ENCODE peak calls at places on chromosome 15, in six cellular contexts. U is neural progenitor cell; H is foreskin fibroblast; D is NCI-H524 treated with DMSO at 0.1 percent for 48 hours; J is activated naive CD8-positive, alpha-beta T cell treated with anti-CD3 and anti-CD28 coated beads for 36 hours; R is NAMALWA. W is an unnamed sample.

GRCh38 chr15:78077053-78077859 is at the start of gene TBC1D2B:
- DNase-seq in H (no peak), R (peak), D (peak), U (peak), J (peak), W (peak)

GRCh38 chr15:94225616-94226015 is 5.7 kb upstream of the MCTP2 start:
- DNase-seq in U (no peak), H (no peak), D (no peak), R (no peak), J (no peak), W (no peak)

GRCh38 chr15:55628369-55628730 is 40.2 kb upstream of the PYGO1 start:
- DNase-seq in H (peak), D (no peak), R (no peak), U (no peak), J (no peak), W (no peak)

GRCh38 chr15:34512628-34513027 is 70.8 kb downstream of the GOLGA8B start:
- DNase-seq in U (no peak), J (no peak), D (no peak), R (no peak), H (no peak), W (no peak)

GRCh38 chr15:69973102-69973714 is 124.5 kb downstream of the TLE3 start:
- DNase-seq in R (peak), J (peak), U (peak), H (peak), D (no peak), W (no peak)

GRCh38 chr15:90241343-90242192 is 7.6 kb downstream of the GDPGP1 start:
- DNase-seq in D (no peak), H (no peak), U (no peak), J (no peak), R (no peak), W (no peak)

GRCh38 chr15:59738676-59739075 is 49.6 kb upstream of the BNIP2 start:
- DNase-seq in R (no peak), J (no peak), H (no peak), U (no peak), D (no peak), W (no peak)

GRCh38 chr15:81939604-81940440 is 106.0 kb downstream of the MEX3B start:
- DNase-seq in D (no peak), R (peak), U (peak), H (peak), J (no peak), W (peak)

GRCh38 chr15:64500695-64501395 is 40.5 kb downstream of the ZNF609 start:
- DNase-seq in D (no peak), H (no peak), J (no peak), R (no peak), U (no peak), W (no peak)

GRCh38 chr15:29568840-29569532 is 253.3 kb downstream of the TJP1 start:
- DNase-seq in J (no peak), R (no peak), H (no peak), D (no peak), U (peak), W (no peak)

GRCh38 chr15:77186518-77187095 is 115.7 kb upstream of the TSPAN3 start:
- DNase-seq in U (peak), H (peak), D (no peak), J (no peak), R (peak), W (peak)

GRCh38 chr15:70528270-70528706 is 235.1 kb downstream of the UACA start:
- DNase-seq in J (peak), U (no peak), R (peak), H (no peak), D (no peak), W (peak)

GRCh38 chr15:79282371-79283251 is at the start of gene ANKRD34C:
- DNase-seq in D (no peak), H (no peak), R (no peak), U (peak), J (no peak), W (no peak)

GRCh38 chr15:67594793-67595192 is 52.3 kb downstream of the MAP2K5 start:
- DNase-seq in D (no peak), R (no peak), J (no peak), H (no peak), U (no peak), W (no peak)

GRCh38 chr15:66080791-66081475 is 172.6 kb downstream of the MEGF11 start:
- DNase-seq in R (no peak), H (peak), D (no peak), J (no peak), U (peak), W (no peak)

GRCh38 chr15:92244703-92245102 is 149.0 kb upstream of the ST8SIA2 start:
- DNase-seq in H (no peak), U (no peak), D (no peak), R (peak), J (no peak), W (no peak)

GRCh38 chr15:31297221-31297879 is 29.3 kb upstream of the KLF13 start:
- DNase-seq in J (no peak), H (no peak), R (no peak), D (no peak), U (no peak), W (no peak)

GRCh38 chr15:58528197-58528870 is 96.5 kb downstream of the LIPC start:
- DNase-seq in U (no peak), H (no peak), J (no peak), R (no peak), D (no peak), W (no peak)

GRCh38 chr15:35329521-35329921 is 216.4 kb downstream of the DPH6 start:
- DNase-seq in R (no peak), D (no peak), J (no peak), H (peak), U (no peak), W (peak)

GRCh38 chr15:98428253-98428989 is 219.9 kb upstream of the IGF1R start:
- DNase-seq in H (peak), D (peak), U (peak), J (peak), R (peak), W (peak)

GRCh38 chr15:70291696-70292510 is 194.2 kb upstream of the TLE3 start:
- DNase-seq in R (no peak), D (no peak), U (no peak), J (no peak), H (no peak), W (no peak)

GRCh38 chr15:22948056-22948455 is 32.1 kb downstream of the CYFIP1 start:
- DNase-seq in R (no peak), H (no peak), J (no peak), U (no peak), D (no peak), W (no peak)

GRCh38 chr15:84099181-84099580 is 136.4 kb upstream of the GOLGA6L4 start:
- DNase-seq in R (peak), D (no peak), H (no peak), J (no peak), U (no peak), W (peak)

GRCh38 chr15:68635142-68635541 is 56.3 kb downstream of the CORO2B start:
- DNase-seq in R (peak), H (no peak), D (no peak), J (no peak), U (no peak), W (no peak)

GRCh38 chr15:92666780-92667179 is 11.2 kb upstream of the FAM174B start:
- DNase-seq in R (no peak), H (no peak), U (no peak), J (no peak), D (no peak), W (no peak)

GRCh38 chr15:88899251-88899650 is 3.9 kb upstream of the HAPLN3 start:
- DNase-seq in D (no peak), J (no peak), R (no peak), H (no peak), U (no peak), W (no peak)

GRCh38 chr15:82570721-82571519 is 30.7 kb upstream of the RPS17 start:
- DNase-seq in R (no peak), U (peak), J (no peak), D (peak), H (no peak), W (no peak)

GRCh38 chr15:25860885-25861866 is 2.0 kb downstream of the ATP10A start:
- DNase-seq in U (no peak), R (no peak), D (no peak), J (peak), H (no peak), W (no peak)

GRCh38 chr15:25693321-25694237 is 169.5 kb downstream of the ATP10A start:
- DNase-seq in D (no peak), R (peak), H (no peak), U (peak), J (peak), W (no peak)

GRCh38 chr15:69608661-69609060 is 156.0 kb downstream of the RPLP1 start:
- DNase-seq in H (no peak), U (no peak), J (no peak), R (no peak), D (no peak), W (no peak)

GRCh38 chr15:36331531-36332275 is 247.7 kb upstream of the CDIN1 start:
- DNase-seq in J (no peak), U (no peak), H (no peak), D (no peak), R (no peak), W (no peak)

GRCh38 chr15:41417418-41417811 is 520 bp downstream of the RTF1 start:
- DNase-seq in R (no peak), U (peak), D (no peak), H (peak), J (peak), W (no peak)

GRCh38 chr15:67838789-67839332 is 984 bp downstream of the RNU6-1 start:
- DNase-seq in D (no peak), U (peak), J (no peak), H (no peak), R (no peak), W (no peak)

GRCh38 chr15:48924528-48925393 is 39.0 kb downstream of the SHC4 start:
- DNase-seq in J (no peak), U (no peak), R (no peak), D (no peak), H (no peak), W (no peak)

GRCh38 chr15:68376447-68377060 is 55.4 kb downstream of the ITGA11 start:
- DNase-seq in R (no peak), J (no peak), U (no peak), D (no peak), H (no peak), W (no peak)

GRCh38 chr15:74788716-74789151 is 6.9 kb downstream of the CSK start:
- DNase-seq in D (no peak), J (peak), R (peak), H (no peak), U (peak), W (no peak)

GRCh38 chr15:31332020-31332680 is 5.5 kb downstream of the KLF13 start:
- DNase-seq in J (no peak), D (no peak), R (no peak), H (no peak), U (no peak), W (no peak)

GRCh38 chr15:63970723-63971426 is 75.4 kb downstream of the DAPK2 start:
- DNase-seq in U (no peak), H (no peak), R (no peak), J (peak), D (no peak), W (no peak)

W was measured in endothelial cell of umbilical vein.